ENCODE peak calls at places on chromosomes 11 and 22, in five cellular contexts. M is IMR-90, J is A549, W is GM12878, Z is SK-N-SH. R is an unnamed sample.

GRCh38 chr22:30238661-30239420 is 7.7 kb downstream of the LIF start:
- DNase-seq in M (peak; percentile 87), J (no peak), W (no peak), Z (no peak), R (peak; percentile 65)

GRCh38 chr11:65066805-65067291 is 8.5 kb upstream of the NAALADL1 start:
- DNase-seq in Z (no peak), J (no peak), M (no peak), W (no peak), R (no peak)

GRCh38 chr11:64271339-64272132 is 12.9 kb downstream of the BAD start:
- DNase-seq in Z (peak; percentile 89), W (peak; percentile 77), J (peak; percentile 44), M (peak; percentile 92), R (peak; percentile 77)

GRCh38 chr11:57453543-57454177 is 6.7 kb upstream of the RTN4RL2 start:
- DNase-seq in M (no peak), W (no peak), Z (no peak), J (no peak), R (no peak)

GRCh38 chr11:108062336-108062735 is 53.6 kb downstream of the CUL5 start:
- DNase-seq in M (no peak), W (no peak), J (no peak), Z (no peak), R (no peak)

GRCh38 chr11:109939176-109939810 is 153.9 kb upstream of the ZC3H12C start:
- DNase-seq in W (no peak), Z (peak; percentile 50), J (peak; percentile 38), M (peak; percentile 84), R (peak; percentile 72)

GRCh38 chr11:45083544-45084087 is 62.8 kb upstream of the PRDM11 start:
- DNase-seq in Z (no peak), J (peak; percentile 56), W (no peak), M (no peak), R (peak; percentile 11)

GRCh38 chr11:74936087-74936486 is 12.8 kb downstream of the XRRA1 start:
- DNase-seq in Z (peak; percentile 76), W (no peak), J (no peak), M (no peak), R (no peak)

GRCh38 chr11:65378208-65378927 is 4.1 kb downstream of the SLC25A45 start:
- DNase-seq in J (no peak), Z (no peak), M (no peak), W (no peak), R (no peak)

GRCh38 chr11:443542-444199 is 1.9 kb upstream of the ANO9 start:
- DNase-seq in M (peak; percentile 12), J (no peak), Z (no peak), W (no peak), R (no peak)

GRCh38 chr11:65210361-65210731 is 28.6 kb downstream of the CAPN1 start:
- DNase-seq in Z (no peak), M (no peak), W (no peak), J (no peak), R (no peak)

GRCh38 chr11:121508449-121508848 is 55.7 kb upstream of the SORL1-AS1 start:
- DNase-seq in W (no peak), Z (no peak), J (no peak), M (no peak), R (no peak)

GRCh38 chr11:134124660-134125451 is 56.0 kb downstream of the JAM3 start:
- DNase-seq in Z (peak; percentile 86), M (peak; percentile 66), W (no peak), J (no peak), R (no peak)

GRCh38 chr22:22937894-22938480 is 50.4 kb downstream of the IGLL5 start:
- DNase-seq in J (no peak), W (no peak), Z (no peak), M (no peak), R (no peak)

GRCh38 chr11:134841972-134842371 is 429.9 kb upstream of the B3GAT1 start:
- DNase-seq in W (no peak), M (no peak), J (no peak), Z (no peak), R (no peak)

GRCh38 chr11:72141066-72141465 is 5.5 kb downstream of the FOLR3 start:
- DNase-seq in W (no peak), M (peak; percentile 90), J (peak; percentile 10), Z (no peak), R (no peak)

GRCh38 chr11:67670316-67671210 is 3.9 kb downstream of the ALDH3B2 start:
- DNase-seq in J (no peak), W (no peak), Z (peak; percentile 18), M (no peak), R (no peak)

GRCh38 chr11:62400760-62401159 is 18.1 kb upstream of the SCGB1A1 start:
- DNase-seq in W (no peak), Z (peak; percentile 93), M (peak; percentile 74), J (no peak), R (no peak)

GRCh38 chr22:19674129-19674928 is 40.0 kb upstream of the SEPTIN5 start:
- DNase-seq in M (no peak), W (no peak), Z (no peak), J (no peak), R (no peak)

GRCh38 chr11:41659990-41660389 is 200.5 kb upstream of the LRRC4C start:
- DNase-seq in M (no peak), W (no peak), J (no peak), Z (no peak), R (no peak)

GRCh38 chr11:11578542-11578941 is 43.3 kb downstream of the GALNT18 start:
- DNase-seq in Z (no peak), M (no peak), W (no peak), J (no peak), R (no peak)

GRCh38 chr11:2928605-2929510 is at the start of gene PHLDA2:
- DNase-seq in M (peak; percentile 85), W (no peak), Z (peak; percentile 74), J (peak; percentile 64), R (peak; percentile 96)
- TF ChIP-seq RCOR1 in M (no peak), W (no peak), Z (no peak), J (no peak), R (no peak)

DNA sequence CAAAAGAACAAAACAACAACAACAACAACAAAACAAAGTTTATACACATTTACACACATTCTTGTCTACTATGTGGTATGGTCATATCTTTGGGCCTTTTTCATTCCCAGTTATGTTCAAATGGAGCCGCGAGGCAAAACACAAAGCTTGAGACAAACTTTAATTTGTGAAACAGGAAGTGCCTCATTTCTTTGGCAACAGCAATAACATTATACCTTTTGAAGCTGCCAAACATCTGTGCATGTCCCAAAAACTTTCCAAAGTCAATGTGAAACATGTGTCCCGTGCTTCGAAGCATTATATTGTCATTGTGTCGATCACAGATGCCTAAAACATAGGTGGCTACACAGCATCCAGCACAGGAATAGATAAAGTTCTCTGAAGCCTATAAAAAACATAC is 25.0 kb upstream of the RPS13 start:
- DNase-seq in J (no peak), M (no peak), W (no peak), Z (no peak), R (no peak)
- TF ChIP-seq RCOR1 in J (no peak), M (no peak), W (no peak), Z (no peak), R (no peak)

GRCh38 chr22:44862981-44863860 is 110.8 kb downstream of the ARHGAP8 start:
- DNase-seq in M (no peak), Z (no peak), W (no peak), J (no peak), R (peak; percentile 10)
- TF ChIP-seq RCOR1 in M (no peak), Z (no peak), W (no peak), J (no peak), R (no peak)

GRCh38 chr11:2089536-2090165 is 49.5 kb downstream of the IGF2 start:
- DNase-seq in Z (peak; percentile 76), M (peak; percentile 11), W (no peak), J (peak; percentile 70), R (peak; percentile 95)
- TF ChIP-seq RCOR1 in Z (no peak), M (no peak), W (no peak), J (no peak), R (no peak)

GRCh38 chr11:95453616-95454118 is 222.7 kb upstream of the SESN3 start:
- DNase-seq in J (no peak), M (no peak), Z (no peak), W (no peak), R (peak; percentile 15)
- TF ChIP-seq RCOR1 in J (no peak), M (no peak), Z (no peak), W (no peak), R (peak; percentile 55)

DNA sequence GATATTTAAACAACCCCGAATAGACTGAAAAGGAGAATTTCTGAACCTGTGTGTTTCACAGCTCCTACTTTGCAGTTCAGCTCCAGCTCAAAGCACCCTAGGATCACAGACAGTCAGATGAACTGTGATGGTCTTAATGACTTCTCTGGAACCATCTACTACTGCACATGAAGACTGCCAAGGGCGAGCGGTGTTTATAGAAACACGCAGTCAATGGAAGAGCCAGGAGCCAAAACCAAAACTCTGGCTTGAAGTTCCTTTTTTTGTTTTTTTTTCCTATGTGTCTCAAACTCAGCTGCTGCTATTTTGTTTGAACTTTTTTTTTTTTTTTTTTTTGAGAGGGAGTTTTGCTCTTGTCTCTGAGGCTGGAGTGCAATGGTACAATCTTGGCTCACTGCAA is 382.6 kb upstream of the SYN3 start:
- DNase-seq in W (no peak), Z (no peak), J (no peak), M (no peak), R (no peak)
- TF ChIP-seq RCOR1 in W (no peak), Z (no peak), J (no peak), M (no peak), R (no peak)

R was measured in K562.